ENCODE peak calls at places on chromosomes 11 and 22, in four cellular contexts. S is vagina, Y is psoas muscle, B is transverse colon. J is an unnamed sample.
A peak's percentile ranks its signal among the peaks of the same experiment; 100 is the strongest.

GRCh38 chr11:23869673-23870072 is 627.2 kb upstream of the LUZP2 start:
- DNase-seq in S (no peak), B (no peak), Y (no peak), J (no peak)

GRCh38 chr22:40908895-40909294 is 42.3 kb upstream of the RBX1 start:
- DNase-seq in B (no peak), Y (no peak), S (no peak), J (no peak)

GRCh38 chr11:120259988-120260565 is 20.1 kb downstream of the POU2F3 start:
- DNase-seq in S (no peak), Y (no peak), B (no peak), J (no peak)

GRCh38 chr11:30487200-30487898 is 98.8 kb downstream of the MPPED2 start:
- DNase-seq in S (no peak), B (peak; percentile 17), Y (no peak), J (peak; percentile 55)

GRCh38 chr22:47740109-47740805 is 977.8 kb downstream of the TBC1D22A start:
- DNase-seq in S (no peak), B (no peak), Y (no peak), J (no peak)

GRCh38 chr11:73270855-73271477 is 1.2 kb upstream of the P2RY6 start:
- DNase-seq in Y (no peak), B (no peak), S (no peak), J (no peak)

GRCh38 chr11:29333993-29334780 is 682.6 kb downstream of the KCNA4 start:
- DNase-seq in S (no peak), B (no peak), Y (no peak), J (peak; percentile 58)

GRCh38 chr22:43600265-43600664 is 188.5 kb downstream of the MPPED1 start:
- DNase-seq in B (no peak), S (no peak), Y (no peak), J (no peak)

GRCh38 chr11:35298369-35298768 is 121.0 kb downstream of the SLC1A2 start:
- DNase-seq in B (no peak), S (no peak), Y (no peak), J (no peak)
- TF ChIP-seq CTCF in B (no peak), S (no peak), Y (no peak), J (no peak)

GRCh38 chr11:117458275-117459120 is 130.8 kb downstream of the CEP164 start:
- DNase-seq in B (no peak), Y (no peak), S (no peak), J (peak; percentile 70)
- H3K27me3 ChIP-seq in B (no peaks in the 10 kb centered on the region), Y (peaks cover 10% of the 10 kb centered on the region), S (no peaks in the 10 kb centered on the region), J (peaks cover 1% of the 10 kb centered on the region)

DNA sequence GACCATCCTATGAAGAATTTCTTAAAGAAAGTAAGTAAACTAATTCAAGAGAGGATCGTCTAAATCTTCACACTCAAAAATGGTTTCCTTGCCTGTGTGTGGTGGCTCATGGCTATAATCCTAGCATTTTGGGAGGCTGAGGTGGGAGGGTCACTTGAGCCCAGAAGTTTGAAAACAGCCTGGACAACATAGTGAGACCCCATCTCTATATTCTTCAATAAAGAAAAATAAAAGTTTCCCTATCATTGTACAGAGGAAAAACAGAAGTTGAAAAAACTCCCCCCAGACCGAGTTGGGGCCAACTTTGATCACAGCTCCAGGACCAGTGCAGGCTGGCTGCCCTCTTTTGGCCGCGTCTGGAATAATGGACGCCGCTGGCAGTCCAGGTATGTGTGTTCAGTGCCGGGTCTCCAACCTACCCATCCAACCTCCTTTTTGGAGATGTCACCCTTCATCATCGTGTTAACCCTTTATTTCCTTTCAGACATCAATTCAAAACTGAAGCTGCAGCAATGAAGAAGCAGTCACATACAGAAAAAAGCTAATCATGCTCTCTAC is 3.0 kb downstream of the RPS25 start:
- DNase-seq in B (no peak), S (no peak), Y (no peak), J (no peak)
- TF ChIP-seq CTCF in B (no peak), S (no peak), Y (peak; percentile 7), J (peak; percentile 18)

GRCh38 chr11:70072471-70073187 is 5.5 kb upstream of the ANO1 start:
- DNase-seq in Y (no peak), S (no peak), B (no peak), J (no peak)

GRCh38 chr11:70074701-70075100 is 3.4 kb upstream of the ANO1 start:
- DNase-seq in B (no peak), Y (no peak), S (no peak), J (no peak)

GRCh38 chr11:70073188-70073817 is 4.8 kb upstream of the ANO1 start:
- DNase-seq in S (no peak), Y (no peak), B (no peak), J (no peak)

GRCh38 chr11:70075836-70076235 is 2.3 kb upstream of the ANO1 start:
- DNase-seq in S (no peak), B (no peak), Y (no peak), J (no peak)

GRCh38 chr11:70073881-70074371 is 4.2 kb upstream of the ANO1 start:
- DNase-seq in Y (no peak), S (no peak), B (no peak), J (peak; percentile 57)
- H3K27me3 ChIP-seq in Y (peaks cover 62% of the 10 kb centered on the region), S (no peaks in the 10 kb centered on the region), B (peaks cover 78% of the 10 kb centered on the region), J (no peaks in the 10 kb centered on the region)

DNA sequence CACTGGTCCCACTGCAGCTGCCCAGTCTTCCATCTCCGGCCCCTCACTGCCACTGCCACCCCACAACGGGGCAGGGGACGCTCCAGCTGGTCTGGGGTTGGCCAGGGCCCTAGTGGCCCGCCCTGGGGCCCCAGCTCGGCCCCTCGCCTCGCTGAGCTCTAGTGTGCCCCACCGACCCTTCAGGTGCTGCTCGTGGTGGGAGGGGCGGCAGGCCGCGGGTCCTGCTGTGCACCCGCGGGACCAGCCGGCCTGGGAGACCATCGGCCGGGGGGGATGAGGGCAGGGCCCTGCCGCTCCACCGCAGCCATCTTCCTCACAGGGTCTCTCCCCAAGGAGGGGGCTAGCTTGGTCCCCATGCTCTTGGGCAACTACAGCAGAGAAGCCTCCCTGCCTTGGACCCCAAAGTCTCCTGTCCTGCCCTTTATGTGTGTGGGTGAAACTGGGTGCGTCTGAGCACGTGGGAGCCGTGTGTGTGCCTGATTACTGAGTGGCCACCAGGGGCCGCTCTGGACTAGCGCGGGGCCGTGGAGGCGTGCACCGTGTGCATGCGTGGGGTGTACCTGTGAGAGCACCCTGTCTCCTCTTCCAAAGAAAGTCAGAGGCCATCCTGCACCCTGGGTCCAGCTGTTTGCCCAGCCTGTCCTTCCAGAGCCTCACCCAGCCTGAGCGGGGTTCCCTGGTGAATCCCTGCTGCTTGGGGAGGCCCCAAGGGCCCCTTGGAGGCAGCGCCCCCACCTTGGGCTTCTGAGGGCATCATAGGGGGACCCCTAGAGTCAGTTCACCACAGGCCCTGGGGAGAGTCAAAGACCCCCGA is 6.0 kb upstream of the ACR start:
- DNase-seq in B (peak; percentile 55), S (no peak), Y (peak; percentile 53), J (peak; percentile 32)
- TF ChIP-seq CTCF in B (peak; percentile 77), S (peak; percentile 47), Y (peak; percentile 50), J (peak; percentile 98)

GRCh38 chr11:128891410-128891861 is 280 bp downstream of the KCNJ5 start:
- DNase-seq in Y (no peak), S (no peak), B (no peak), J (no peak)
- H3K27me3 ChIP-seq in Y (peaks cover 52% of the 10 kb centered on the region), S (no peaks in the 10 kb centered on the region), B (peaks cover 38% of the 10 kb centered on the region), J (no peaks in the 10 kb centered on the region)

DNA sequence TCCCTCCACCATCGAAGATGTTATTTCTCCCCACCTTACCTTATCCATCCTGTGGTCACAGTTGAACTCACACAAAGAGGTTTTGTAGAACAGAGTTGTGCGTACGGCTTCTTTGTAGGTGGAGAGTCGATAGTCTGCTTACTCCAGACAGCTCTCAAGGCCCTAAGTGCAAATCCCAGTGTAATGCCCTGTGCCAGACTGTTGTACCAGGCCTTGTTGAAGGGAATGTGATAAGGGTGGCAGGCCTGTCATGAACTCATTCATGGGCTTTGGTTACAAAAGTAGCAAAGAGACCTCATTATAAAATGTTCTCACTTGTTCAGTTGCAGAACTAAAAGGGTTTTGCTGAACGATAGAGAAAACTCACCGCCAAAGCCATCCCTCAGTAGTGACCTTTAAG is 288.7 kb upstream of the CADM1 start:
- DNase-seq in B (no peak), Y (no peak), S (no peak), J (no peak)
- TF ChIP-seq CTCF in B (no peak), Y (no peak), S (no peak), J (no peak)

DNA sequence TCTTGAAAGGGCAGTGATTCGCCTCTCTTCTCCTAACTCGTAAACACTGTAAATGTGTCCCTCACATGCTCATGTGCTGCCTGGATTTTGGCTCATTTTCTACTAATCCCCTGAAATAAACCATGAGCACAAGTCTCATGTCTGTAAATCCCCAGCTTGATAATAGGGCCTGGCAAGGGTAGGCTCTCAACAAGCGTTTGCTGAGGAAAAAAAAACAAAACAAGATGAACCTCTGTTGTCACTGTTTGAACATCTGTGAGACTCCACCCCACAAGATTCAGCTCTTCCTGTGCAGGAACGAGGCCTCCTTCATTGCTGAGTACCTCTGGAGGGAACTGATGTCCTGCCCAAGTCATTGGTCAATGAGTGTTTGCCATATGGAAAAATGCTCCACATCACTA is 4.5 kb upstream of the CYB5R2 start:
- DNase-seq in S (no peak), B (no peak), Y (no peak), J (no peak)
- H3K27me3 ChIP-seq in S (no peaks in the 10 kb centered on the region), B (peaks cover 14% of the 10 kb centered on the region), Y (peaks cover 8% of the 10 kb centered on the region), J (peaks cover 2% of the 10 kb centered on the region)

DNA sequence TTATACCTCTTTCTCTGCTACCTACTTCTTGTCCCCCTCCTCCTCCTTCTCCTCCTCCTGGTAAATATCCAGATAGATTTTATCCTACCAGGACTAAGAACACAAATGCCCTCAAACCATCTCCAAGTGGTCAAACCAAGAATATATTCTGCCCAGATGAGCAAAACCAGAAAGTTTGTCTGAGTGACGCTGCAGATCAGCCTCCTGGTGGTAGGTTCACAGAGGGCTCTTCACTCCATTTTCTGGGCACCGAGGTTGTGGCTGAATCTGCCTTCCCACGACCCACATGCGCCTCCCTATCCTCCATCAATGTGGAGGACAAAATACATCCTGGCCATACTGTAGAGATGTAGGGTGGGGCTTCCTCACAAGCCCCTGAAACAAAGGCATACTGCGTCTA is 543.6 kb downstream of the MN1 start:
- DNase-seq in S (no peak), B (no peak), Y (no peak), J (no peak)
- TF ChIP-seq CTCF in S (no peak), B (no peak), Y (no peak), J (no peak)